ENCODE peak calls at places on chromosomes 1 and 21, in four cellular contexts. Q is spleen, K is cardiac muscle cell, U is lower leg skin. T is an unnamed sample.

GRCh38 chr1:150150511-150151021 is 850 bp downstream of the PLEKHO1 start:
- DNase-seq in Q (peak), K (no peak), U (no peak), T (no peak)

GRCh38 chr1:83799474-83800085 is 199.4 kb downstream of the TTLL7 start:
- DNase-seq in Q (no peak), K (no peak), U (no peak), T (no peak)

GRCh38 chr1:87473203-87473661 is 144.6 kb downstream of the LMO4 start:
- DNase-seq in Q (no peak), K (no peak), U (no peak), T (no peak)

GRCh38 chr1:169689395-169689794 is 22.0 kb downstream of the SELL start:
- DNase-seq in Q (no peak), K (no peak), U (no peak), T (no peak)

GRCh38 chr1:16155537-16156410 is at the start of gene EPHA2:
- DNase-seq in Q (peak), K (peak), U (peak), T (peak)

GRCh38 chr1:1275836-1276235 is 2.2 kb upstream of the UBE2J2 start:
- DNase-seq in Q (no peak), K (no peak), U (no peak), T (no peak)

GRCh38 chr1:232904566-232904965 is 45.8 kb upstream of the NTPCR start:
- DNase-seq in Q (no peak), K (peak), U (no peak), T (no peak)

GRCh38 chr1:228073870-228074545 is 8.5 kb upstream of the ARF1 start:
- DNase-seq in Q (peak), K (peak), U (no peak), T (no peak)

GRCh38 chr21:45128613-45129226 is 54.3 kb downstream of the ADARB1 start:
- DNase-seq in Q (peak), K (peak), U (no peak), T (peak)

GRCh38 chr1:107871687-107872086 is 93.3 kb downstream of the VAV3 start:
- DNase-seq in Q (no peak), K (no peak), U (no peak), T (no peak)

GRCh38 chr1:86507935-86508582 is 38.8 kb upstream of the CLCA4 start:
- DNase-seq in Q (no peak), K (peak), U (no peak), T (peak)

GRCh38 chr1:27496604-27497155 is 6.7 kb upstream of the WASF2 start:
- DNase-seq in Q (no peak), K (peak), U (no peak), T (no peak)

GRCh38 chr1:171350579-171350978 is 36.6 kb downstream of the FMO4 start:
- DNase-seq in Q (no peak), K (no peak), U (no peak), T (no peak)

GRCh38 chr1:27525296-27526271 is 35.6 kb upstream of the WASF2 start:
- DNase-seq in Q (peak), K (peak), U (peak), T (peak)

GRCh38 chr21:43343095-43343991 is 83.6 kb downstream of the SIK1 start:
- DNase-seq in Q (no peak), K (no peak), U (no peak), T (no peak)

GRCh38 chr1:89808429-89809117 is 12.3 kb upstream of the LRRC8D start:
- DNase-seq in Q (no peak), K (peak), U (no peak), T (peak)

GRCh38 chr1:2195785-2196184 is 1.2 kb upstream of the FAAP20 start:
- DNase-seq in Q (peak), K (no peak), U (no peak), T (no peak)

GRCh38 chr1:215776336-215776735 is 209.2 kb downstream of the KCTD3 start:
- DNase-seq in Q (no peak), K (no peak), U (no peak), T (no peak)

GRCh38 chr21:14358775-14359174 is 24.2 kb downstream of the HSPA13 start:
- DNase-seq in Q (no peak), K (peak), U (no peak), T (no peak)

GRCh38 chr1:223326776-223327175 is 37.2 kb downstream of the SUSD4 start:
- DNase-seq in Q (no peak), K (peak), U (no peak), T (no peak)

DNA sequence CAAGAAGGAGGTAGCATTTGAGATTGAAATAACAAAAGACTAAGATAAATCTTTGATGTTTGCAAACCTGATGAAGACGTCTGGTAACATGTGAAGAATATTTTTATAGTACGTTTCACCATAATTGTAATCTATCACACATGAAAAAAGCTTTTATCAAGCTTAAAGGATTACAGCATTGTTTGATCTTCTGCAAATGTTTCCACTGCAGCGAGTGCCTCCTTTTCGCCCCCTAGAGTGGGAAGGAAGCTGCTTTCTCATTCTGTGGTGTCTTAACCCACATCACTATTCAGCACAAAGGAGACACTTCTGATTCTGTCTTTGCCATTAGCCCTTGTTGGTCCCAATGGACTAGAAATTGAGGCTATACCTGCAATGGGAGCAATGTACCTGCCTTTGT is 46.0 kb upstream of the IL12RB2 start:
- DNase-seq in Q (no peak), K (peak), U (no peak), T (no peak)
- TF ChIP-seq CTCF in Q (no peak), K (peak), U (no peak), T (no peak)

GRCh38 chr1:234001817-234002216 is 97.3 kb downstream of the SLC35F3 start:
- DNase-seq in Q (no peak), K (no peak), U (no peak), T (no peak)
- TF ChIP-seq CTCF in Q (no peak), K (no peak), U (no peak), T (no peak)

GRCh38 chr1:40197656-40198055 is 36.5 kb downstream of the RLF start:
- DNase-seq in Q (no peak), K (no peak), U (no peak), T (no peak)
- TF ChIP-seq CTCF in Q (no peak), K (peak), U (no peak), T (peak)

GRCh38 chr1:39615086-39615662 is 24.3 kb downstream of the HEYL start:
- DNase-seq in Q (no peak), K (no peak), U (no peak), T (no peak)

GRCh38 chr1:39609618-39610331 is 29.7 kb downstream of the HEYL start:
- DNase-seq in Q (peak), K (peak), U (peak), T (peak)

GRCh38 chr1:39617488-39618049 is 21.9 kb downstream of the HEYL start:
- DNase-seq in Q (no peak), K (no peak), U (no peak), T (no peak)

GRCh38 chr1:39613250-39613649 is 26.2 kb downstream of the HEYL start:
- DNase-seq in Q (no peak), K (no peak), U (no peak), T (no peak)

GRCh38 chr1:39614488-39614887 is 25.0 kb downstream of the HEYL start:
- DNase-seq in Q (no peak), K (no peak), U (no peak), T (no peak)
- TF ChIP-seq CTCF in Q (no peak), K (no peak), U (no peak), T (no peak)

DNA sequence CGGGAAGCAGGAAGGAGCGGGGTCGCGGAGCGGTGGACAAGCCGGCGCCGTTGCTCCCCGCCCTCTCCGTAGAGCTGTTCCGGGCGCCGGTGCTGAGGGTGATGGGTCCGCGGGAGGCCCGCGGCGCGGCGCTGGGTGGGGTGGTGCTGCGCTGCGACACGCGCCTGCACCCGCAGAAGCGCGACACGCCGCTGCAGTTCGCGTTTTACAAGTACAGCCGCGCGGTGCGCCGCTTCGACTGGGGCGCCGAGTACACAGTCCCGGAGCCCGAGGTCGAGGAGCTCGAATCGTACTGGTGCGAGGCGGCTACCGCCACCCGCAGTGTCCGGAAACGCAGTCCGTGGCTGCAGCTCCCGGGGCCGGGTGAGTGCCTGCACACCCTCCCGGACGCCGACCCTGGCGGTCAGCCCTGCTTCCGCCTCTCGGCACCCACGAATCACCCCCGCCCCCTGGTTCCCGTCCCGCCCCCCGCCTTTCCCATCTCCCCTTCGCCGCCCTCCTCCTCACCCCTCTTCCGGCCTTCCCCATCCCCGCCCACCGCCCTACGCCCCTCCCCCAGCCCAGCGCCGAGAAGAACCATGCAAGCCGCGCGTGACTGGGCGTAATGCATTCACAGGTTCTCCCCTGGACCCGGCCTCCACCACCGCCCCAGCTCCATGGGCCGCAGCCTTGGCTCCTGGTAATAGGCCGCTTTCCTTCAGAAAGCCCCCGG is 5.4 kb downstream of the FCRLB start:
- DNase-seq in Q (peak), K (peak), U (peak), T (peak)
- TF ChIP-seq CTCF in Q (peak), K (no peak), U (no peak), T (no peak)

GRCh38 chr1:11649237-11649623 is 5.0 kb downstream of the FBXO2 start:
- DNase-seq in Q (no peak), K (no peak), U (no peak), T (no peak)

GRCh38 chr1:11648039-11648438 is 6.2 kb downstream of the FBXO2 start:
- DNase-seq in Q (no peak), K (no peak), U (no peak), T (no peak)

GRCh38 chr1:11649624-11650330 is 4.5 kb downstream of the FBXO2 start:
- DNase-seq in Q (peak), K (no peak), U (no peak), T (no peak)

GRCh38 chr1:11647333-11647732 is 6.9 kb downstream of the FBXO2 start:
- DNase-seq in Q (no peak), K (no peak), U (no peak), T (no peak)

GRCh38 chr1:11648732-11649158 is 5.5 kb downstream of the FBXO2 start:
- DNase-seq in Q (peak), K (no peak), U (no peak), T (no peak)
- TF ChIP-seq CTCF in Q (no peak), K (no peak), U (no peak), T (no peak)

GRCh38 chr1:248699099-248699498 is 3.5 kb downstream of the OR14I1 start:
- DNase-seq in Q (no peak), K (no peak), U (no peak), T (no peak)

GRCh38 chr1:248702714-248703113 is at the start of gene OR14I1:
- DNase-seq in Q (no peak), K (no peak), U (no peak), T (no peak)

GRCh38 chr1:248697907-248698306 is 4.7 kb downstream of the OR14I1 start:
- DNase-seq in Q (no peak), K (no peak), U (no peak), T (no peak)

GRCh38 chr1:248704556-248704955 is 2.0 kb upstream of the OR14I1 start:
- DNase-seq in Q (no peak), K (no peak), U (no peak), T (no peak)

DNA sequence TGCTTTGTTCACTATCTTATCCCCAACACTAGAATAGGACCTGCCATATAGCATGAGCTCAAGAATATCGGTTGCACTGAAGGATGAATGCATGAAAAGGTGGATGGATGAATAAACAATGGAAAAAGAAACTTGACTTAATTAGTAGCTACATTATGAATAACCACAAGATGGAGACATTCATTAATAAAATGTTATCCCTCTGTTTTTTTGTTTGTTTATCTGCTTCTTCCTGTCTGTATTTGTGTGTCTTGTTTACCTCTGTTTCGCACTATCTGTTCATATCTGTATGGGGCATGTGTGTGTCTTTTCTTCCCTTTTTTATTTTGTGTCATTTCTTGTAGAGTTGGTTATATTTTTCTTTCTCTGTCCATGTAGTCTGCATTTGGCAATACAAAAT is 1.1 kb upstream of the OR14I1 start:
- DNase-seq in Q (no peak), K (no peak), U (no peak), T (no peak)
- TF ChIP-seq CTCF in Q (peak), K (no peak), U (no peak), T (peak)

DNA sequence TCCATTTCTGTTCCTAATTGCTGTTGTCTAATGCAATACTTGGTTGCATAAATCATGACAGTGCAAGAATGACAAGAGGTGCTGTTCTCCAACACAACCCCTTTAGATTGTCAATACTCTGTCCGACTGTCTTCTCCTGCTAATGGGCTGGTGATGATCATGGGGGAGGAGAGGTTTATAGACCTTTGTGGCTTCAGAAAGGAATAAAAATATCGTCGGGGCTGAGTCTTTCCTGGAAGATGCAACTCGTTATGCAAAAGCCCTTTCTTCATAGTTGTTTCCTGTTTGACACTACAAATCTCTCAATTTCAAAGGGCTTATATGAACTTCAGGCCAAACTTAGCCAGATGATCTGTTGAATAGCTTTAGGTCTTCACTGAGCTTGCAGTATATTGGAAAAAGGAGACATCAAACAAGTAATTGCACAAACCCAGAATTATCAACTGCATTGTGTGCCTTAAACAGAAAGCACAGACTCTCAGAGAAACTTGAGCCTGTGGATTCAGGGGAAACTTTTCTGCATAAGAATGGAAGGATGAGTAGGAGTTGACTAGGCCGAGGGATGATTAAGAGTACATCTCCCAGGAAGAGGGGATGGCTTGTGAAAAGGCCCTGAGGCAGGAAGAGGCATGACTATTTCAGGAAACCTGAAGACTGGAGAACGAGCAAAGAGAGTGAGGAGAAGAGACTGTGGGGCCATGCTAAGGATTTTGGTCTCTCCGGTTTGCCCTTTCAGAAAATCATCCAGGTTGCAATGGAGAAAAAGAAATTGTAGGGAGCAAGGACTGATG is 107.6 kb downstream of the TSEN15 start:
- DNase-seq in Q (no peak), K (no peak), U (no peak), T (peak)
- TF ChIP-seq CTCF in Q (no peak), K (no peak), U (no peak), T (no peak)

GRCh38 chr21:18294100-18294499 is 49.5 kb downstream of the CHODL start:
- DNase-seq in Q (no peak), K (no peak), U (no peak), T (no peak)

DNA sequence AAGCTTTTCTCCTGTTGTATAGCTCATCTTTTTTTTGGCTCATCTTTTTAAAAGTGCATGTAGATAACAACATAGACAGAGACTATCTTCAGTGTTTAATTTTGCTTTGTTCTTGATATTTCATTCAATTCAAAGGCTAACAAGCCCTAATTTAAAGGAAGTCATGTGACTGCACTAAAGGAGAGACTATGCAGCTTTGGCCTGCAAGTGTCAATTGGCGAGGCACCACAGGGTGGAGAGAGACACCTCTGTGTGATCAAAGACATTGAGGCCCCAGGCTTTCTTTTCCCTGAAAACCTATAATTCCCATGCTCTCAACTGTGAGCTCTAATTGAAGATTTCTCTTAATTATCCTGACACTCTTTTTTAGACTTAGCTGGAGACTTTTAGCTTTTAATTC is 53.6 kb downstream of the CHODL start:
- DNase-seq in Q (no peak), K (no peak), U (no peak), T (no peak)
- TF ChIP-seq CTCF in Q (no peak), K (no peak), U (no peak), T (no peak)

DNA sequence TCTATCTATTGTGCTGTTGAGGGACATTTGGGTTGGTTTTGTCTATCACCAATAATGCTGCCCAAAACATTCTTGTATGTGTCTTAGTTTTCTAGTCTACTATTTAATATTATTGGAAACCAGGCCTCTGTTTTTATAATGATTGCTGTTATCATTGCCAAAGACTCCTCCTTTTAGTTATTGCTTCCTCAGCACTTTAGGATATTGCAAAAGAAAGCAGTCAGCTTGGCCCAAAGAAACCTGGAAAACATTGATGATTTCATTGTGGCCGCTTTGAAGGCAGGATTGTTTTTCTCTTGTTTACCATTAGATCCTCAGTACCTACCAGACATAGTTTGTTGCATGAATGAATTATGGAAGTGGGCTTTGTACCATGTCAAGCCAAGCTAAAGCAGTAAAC is 20.6 kb upstream of the MTARC2 start:
- DNase-seq in Q (no peak), K (no peak), U (no peak), T (no peak)
- TF ChIP-seq CTCF in Q (no peak), K (no peak), U (no peak), T (no peak)